ENCODE peak calls at places on chromosomes 13 and 19, in six cellular contexts. Y is GM06990, H is natural killer cell, R is astrocyte of the cerebellum, T is AG04450, I is A673. W is an unnamed sample.

GRCh38 chr13:98938801-98939200 is 39.1 kb downstream of the DOCK9 start:
- DNase-seq in T (no peak), H (no peak), R (no peak), I (no peak), Y (no peak), W (no peak)

GRCh38 chr19:19459707-19460251 is 54.3 kb downstream of the GATAD2A start:
- DNase-seq in H (peak; percentile 68), Y (no peak), T (no peak), I (peak; percentile 82), R (no peak), W (no peak)

GRCh38 chr19:46384396-46384795 is 29.0 kb downstream of the CCDC8 start:
- DNase-seq in T (no peak), I (no peak), Y (no peak), H (no peak), R (no peak), W (no peak)

GRCh38 chr19:40616178-40616577 is 15.0 kb downstream of the LTBP4 start:
- DNase-seq in R (no peak), I (no peak), Y (no peak), T (no peak), H (no peak), W (no peak)

GRCh38 chr13:39350461-39350881 is 252.5 kb downstream of the LHFPL6 start:
- DNase-seq in I (peak; percentile 79), R (no peak), T (no peak), H (no peak), Y (no peak), W (no peak)

GRCh38 chr19:34818270-34818669 is 45.3 kb upstream of the ZNF599 start:
- DNase-seq in R (no peak), T (no peak), I (no peak), Y (no peak), H (no peak), W (no peak)

GRCh38 chr13:60617863-60618733 is 221.1 kb downstream of the TDRD3 start:
- DNase-seq in H (no peak), T (no peak), R (peak; percentile 45), I (peak; percentile 67), Y (no peak), W (no peak)

GRCh38 chr19:56253737-56254136 is 18.8 kb upstream of the EDDM13 start:
- DNase-seq in R (peak; percentile 37), I (peak; percentile 68), T (peak; percentile 20), Y (peak; percentile 13), H (no peak), W (peak; percentile 64)

GRCh38 chr19:33678796-33679195 is 57.0 kb downstream of the CHST8 start:
- DNase-seq in H (no peak), R (no peak), T (no peak), I (peak; percentile 26), Y (no peak), W (no peak)

GRCh38 chr19:1455002-1455335 is 5.0 kb downstream of the APC2 start:
- DNase-seq in H (no peak), R (no peak), I (peak; percentile 57), Y (peak; percentile 57), T (no peak), W (no peak)

GRCh38 chr19:2969104-2969504 is 8.3 kb upstream of the TLE6 start:
- DNase-seq in R (no peak), I (no peak), Y (no peak), H (no peak), T (no peak), W (no peak)

GRCh38 chr13:33577037-33577436 is 240.9 kb upstream of the RFC3 start:
- DNase-seq in T (no peak), R (no peak), Y (no peak), I (peak; percentile 61), H (no peak), W (no peak)

GRCh38 chr19:55699221-55699620 is 24.2 kb downstream of the EPN1 start:
- DNase-seq in Y (no peak), I (no peak), H (no peak), T (no peak), R (no peak), W (no peak)

GRCh38 chr13:21039097-21039800 is 22.1 kb downstream of the LATS2 start:
- DNase-seq in T (no peak), I (peak; percentile 83), H (no peak), Y (no peak), R (no peak), W (no peak)

GRCh38 chr13:90968510-90968909 is 379.0 kb upstream of the MIR17HG start:
- DNase-seq in H (no peak), Y (no peak), T (no peak), I (peak; percentile 41), R (no peak), W (peak; percentile 4)

GRCh38 chr19:7989071-7989575 is 16.3 kb downstream of the ELAVL1 start:
- DNase-seq in Y (no peak), I (no peak), T (no peak), H (no peak), R (peak; percentile 53), W (no peak)

GRCh38 chr19:11881151-11881800 is 6.3 kb upstream of the ZNF69 start:
- DNase-seq in H (peak; percentile 43), I (peak; percentile 76), Y (peak; percentile 28), R (peak; percentile 27), T (no peak), W (peak; percentile 61)

GRCh38 chr19:7355151-7355845 is 6.6 kb downstream of the ARHGEF18 start:
- DNase-seq in Y (no peak), R (no peak), H (no peak), T (no peak), I (no peak), W (no peak)

GRCh38 chr13:45142440-45143345 is 22.4 kb downstream of the GTF2F2 start:
- DNase-seq in T (no peak), I (peak; percentile 78), H (no peak), R (no peak), Y (no peak), W (no peak)

GRCh38 chr19:45376045-45376724 is 5.8 kb upstream of the ERCC2 start:
- DNase-seq in H (no peak), R (peak; percentile 96), I (peak; percentile 82), Y (no peak), T (peak; percentile 85), W (no peak)

GRCh38 chr13:91174886-91175501 is 172.5 kb upstream of the MIR17HG start:
- DNase-seq in R (no peak), I (no peak), Y (no peak), H (no peak), T (no peak), W (no peak)

GRCh38 chr19:41321204-41321599 is 11.2 kb downstream of the CCDC97 start:
- DNase-seq in H (no peak), T (no peak), R (no peak), I (no peak), Y (no peak), W (no peak)

GRCh38 chr19:8635422-8635821 is 5.0 kb downstream of the NFILZ start:
- DNase-seq in T (no peak), H (no peak), Y (no peak), I (no peak), R (no peak), W (no peak)

GRCh38 chr19:15673176-15673654 is 328 bp downstream of the CYP4F12 start:
- DNase-seq in R (no peak), Y (no peak), T (no peak), I (no peak), H (no peak), W (no peak)

GRCh38 chr19:246551-246950 is 44.7 kb downstream of the PLPP2 start:
- DNase-seq in T (no peak), I (no peak), Y (peak; percentile 47), H (no peak), R (no peak), W (peak; percentile 5)

GRCh38 chr13:27126877-27127276 is 44.7 kb downstream of the USP12 start:
- DNase-seq in Y (no peak), T (no peak), H (no peak), I (no peak), R (no peak), W (no peak)

GRCh38 chr13:107553838-107554237 is 661.5 kb downstream of the LIG4 start:
- DNase-seq in T (no peak), R (no peak), H (no peak), I (peak; percentile 9), Y (no peak), W (no peak)

GRCh38 chr19:1373042-1373533 is 10.6 kb upstream of the NDUFS7 start:
- DNase-seq in I (no peak), Y (no peak), H (no peak), R (no peak), T (no peak), W (no peak)

GRCh38 chr19:19539738-19540703 is 2.0 kb downstream of the CILP2 start:
- DNase-seq in Y (peak; percentile 82), H (no peak), T (no peak), I (peak; percentile 74), R (no peak), W (peak; percentile 90)

GRCh38 chr13:19183676-19184075 is 2.1 kb upstream of the TUBA3C start:
- DNase-seq in I (no peak), H (no peak), T (no peak), R (no peak), Y (no peak), W (no peak)
- TF ChIP-seq CTCF in I (no peak), H (no peak), T (no peak), R (no peak), Y (no peak), W (no peak)

GRCh38 chr13:114063545-114064515 is 68.6 kb downstream of the RASA3 start:
- DNase-seq in R (no peak), Y (peak; percentile 54), I (no peak), T (no peak), H (no peak), W (no peak)
- TF ChIP-seq CTCF in R (no peak), Y (no peak), I (no peak), T (no peak), H (no peak), W (no peak)

GRCh38 chr13:59364508-59365187 is 799.1 kb downstream of the DIAPH3 start:
- DNase-seq in I (no peak), Y (no peak), T (no peak), H (no peak), R (no peak), W (no peak)
- TF ChIP-seq CTCF in I (no peak), Y (no peak), T (no peak), H (no peak), R (no peak), W (no peak)

GRCh38 chr13:95713651-95714050 is 36.7 kb downstream of the DNAJC3 start:
- DNase-seq in Y (no peak), I (no peak), H (no peak), T (no peak), R (no peak), W (no peak)
- TF ChIP-seq CTCF in Y (no peak), I (no peak), H (no peak), T (no peak), R (no peak), W (no peak)

DNA sequence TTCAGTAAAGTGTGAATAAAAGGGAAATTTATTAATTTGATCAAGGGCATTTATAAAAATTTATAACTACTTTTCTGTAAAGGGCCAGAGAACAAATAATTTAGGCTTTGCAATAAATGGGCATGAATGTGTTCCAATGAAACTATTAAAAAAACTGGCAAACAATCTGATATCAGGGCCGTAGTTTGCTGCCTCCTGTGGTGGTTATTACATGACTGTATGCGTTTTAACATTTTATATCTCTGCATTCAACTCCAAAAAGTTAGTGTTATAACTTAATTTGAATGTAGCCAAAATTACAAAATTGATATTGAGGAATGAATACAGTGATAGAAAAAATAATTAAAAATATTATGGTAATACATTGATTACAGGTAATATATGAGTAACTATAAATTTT is 80.5 kb upstream of the POSTN start:
- DNase-seq in Y (no peak), H (no peak), I (peak; percentile 27), R (no peak), T (no peak), W (no peak)
- TF ChIP-seq CTCF in Y (no peak), H (no peak), I (peak; percentile 52), R (peak; percentile 24), T (peak; percentile 27), W (no peak)